ENCODE peak calls at places on chromosomes 4 and X, in seven cellular contexts. X, L, C, E, H, Y and W are unnamed samples.

GRCh38 chrX:20530319-20530979 is 263.7 kb upstream of the RPS6KA3 start:
- DNase-seq in H (peak), C (no peak), E (no peak), X (peak), Y (peak), L (peak), W (peak)

GRCh38 chr4:52635130-52635529 is 24.0 kb downstream of the USP46 start:
- DNase-seq in X (no peak), Y (no peak), E (no peak), L (no peak), C (no peak), H (no peak), W (no peak)

GRCh38 chrX:16487620-16488380 is 162.2 kb upstream of the S100G start:
- DNase-seq in C (no peak), X (no peak), L (no peak), Y (no peak), H (no peak), E (no peak), W (no peak)

GRCh38 chr4:986428-986948 is 356 bp upstream of the IDUA start:
- DNase-seq in C (no peak), H (no peak), X (no peak), Y (no peak), L (no peak), E (no peak), W (no peak)

GRCh38 chrX:37349131-37350033 is at the start of gene PRRG1:
- DNase-seq in Y (peak), X (peak), C (peak), H (peak), E (no peak), L (peak), W (peak)

GRCh38 chr4:11729548-11729947 is 300.9 kb upstream of the HS3ST1 start:
- DNase-seq in E (no peak), L (no peak), C (no peak), X (no peak), H (peak), Y (no peak), W (no peak)

GRCh38 chr4:101171747-101172146 is 175.6 kb downstream of the PPP3CA start:
- DNase-seq in L (no peak), E (no peak), C (no peak), X (no peak), H (peak), Y (no peak), W (no peak)

GRCh38 chrX:100615015-100615414 is 21.6 kb downstream of the TSPAN6 start:
- DNase-seq in E (no peak), Y (peak), L (no peak), H (peak), X (peak), C (no peak), W (no peak)

GRCh38 chr4:43243433-43244116 is 351.1 kb downstream of the GRXCR1 start:
- DNase-seq in Y (no peak), E (no peak), H (no peak), X (no peak), L (no peak), C (no peak), W (no peak)

GRCh38 chrX:15525664-15526416 is 25.2 kb downstream of the BMX start:
- DNase-seq in L (peak), Y (no peak), C (no peak), E (no peak), H (no peak), X (no peak), W (no peak)

GRCh38 chrX:110966839-110967238 is 129.2 kb upstream of the PAK3 start:
- DNase-seq in H (no peak), X (no peak), L (no peak), E (no peak), C (no peak), Y (no peak), W (no peak)